ENCODE peak calls at places on chromosomes 7 and 10, in ten cellular contexts. D, E, M, X, I, C, Q, L, U and O are unnamed samples.
A peak's percentile ranks its signal among the peaks of the same experiment; 100 is the strongest.

GRCh38 chr7:2886391-2886790 is 42.3 kb upstream of the GNA12 start:
- DNase-seq in E (no peak), D (no peak), L (no peak), C (no peak), I (no peak), U (no peak), X (no peak), Q (no peak), M (no peak), O (no peak)

GRCh38 chr7:27608776-27609495 is 53.7 kb downstream of the HIBADH start:
- DNase-seq in I (no peak), L (no peak), X (no peak), U (no peak), M (no peak), C (no peak), Q (no peak), E (no peak), D (peak; percentile 68), O (no peak)

GRCh38 chr10:117830832-117831231 is 215.9 kb downstream of the RAB11FIP2 start:
- DNase-seq in L (no peak), I (no peak), C (peak; percentile 91), M (no peak), D (no peak), Q (no peak), U (no peak), E (peak; percentile 74), X (peak; percentile 34), O (peak; percentile 42)

GRCh38 chr10:43110318-43111071 is 27.8 kb upstream of the CSGALNACT2 start:
- DNase-seq in X (peak; percentile 46), M (no peak), Q (peak; percentile 48), E (no peak), U (no peak), D (peak; percentile 33), L (peak; percentile 41), C (no peak), I (peak; percentile 19), O (no peak)

GRCh38 chr10:71863203-71863602 is 12.2 kb upstream of the PSAP start:
- DNase-seq in D (peak; percentile 77), X (no peak), E (no peak), U (no peak), I (no peak), C (no peak), M (no peak), L (no peak), Q (no peak), O (no peak)

GRCh38 chr10:49597426-49598163 is 12.5 kb upstream of the SLC18A3 start:
- DNase-seq in L (no peak), Q (no peak), C (no peak), U (no peak), I (no peak), X (no peak), D (no peak), M (no peak), E (no peak), O (no peak)

GRCh38 chr10:91901784-91902677 is 7.3 kb downstream of the FGFBP3 start:
- DNase-seq in D (peak; percentile 90), M (peak; percentile 93), U (no peak), L (no peak), Q (no peak), I (no peak), E (no peak), X (peak; percentile 32), C (no peak), O (no peak)

GRCh38 chr7:2084781-2085505 is 147.8 kb downstream of the MAD1L1 start:
- DNase-seq in I (no peak), C (no peak), U (no peak), L (no peak), E (no peak), X (no peak), Q (no peak), M (no peak), D (no peak), O (no peak)

GRCh38 chr10:122780391-122780790 is 65.3 kb downstream of the CUZD1 start:
- DNase-seq in E (no peak), X (no peak), I (no peak), L (no peak), D (peak; percentile 9), Q (no peak), U (no peak), M (no peak), C (no peak), O (no peak)

GRCh38 chr7:37899712-37900247 is 16.8 kb downstream of the SFRP4 start:
- DNase-seq in E (no peak), L (no peak), C (no peak), D (no peak), Q (no peak), M (no peak), X (no peak), U (no peak), I (no peak), O (no peak)

GRCh38 chr7:129461809-129462208 is 27.6 kb downstream of the STRIP2 start:
- DNase-seq in X (no peak), E (no peak), I (no peak), Q (no peak), M (no peak), C (no peak), D (no peak), L (no peak), U (no peak), O (no peak)

GRCh38 chr7:90669002-90669401 is 72.9 kb downstream of the CDK14 start:
- DNase-seq in M (no peak), X (no peak), D (no peak), C (no peak), E (no peak), I (no peak), L (no peak), U (no peak), Q (no peak), O (no peak)

GRCh38 chr10:14254368-14254767 is 76.4 kb downstream of the FRMD4A start:
- DNase-seq in C (no peak), M (no peak), L (no peak), U (no peak), D (peak; percentile 74), I (no peak), X (no peak), E (no peak), Q (no peak), O (no peak)

GRCh38 chr10:4982764-4983226 is 19.6 kb downstream of the AKR1C1 start:
- DNase-seq in C (no peak), M (no peak), X (no peak), L (no peak), E (no peak), U (peak; percentile 71), I (peak; percentile 58), Q (no peak), D (peak; percentile 1), O (no peak)

GRCh38 chr7:42426163-42426562 is 189.2 kb upstream of the GLI3 start:
- DNase-seq in M (no peak), Q (no peak), C (no peak), L (no peak), E (no peak), X (no peak), D (peak; percentile 26), I (no peak), U (no peak), O (no peak)

GRCh38 chr7:42429339-42429738 is 192.3 kb upstream of the GLI3 start:
- DNase-seq in X (no peak), Q (no peak), C (no peak), I (no peak), M (no peak), U (no peak), L (no peak), D (no peak), E (no peak), O (no peak)

GRCh38 chr7:42432644-42433043 is 195.6 kb upstream of the GLI3 start:
- DNase-seq in M (no peak), I (no peak), X (peak; percentile 31), Q (no peak), D (no peak), U (no peak), E (no peak), L (no peak), C (no peak), O (no peak)

GRCh38 chr7:42431873-42432272 is 194.9 kb upstream of the GLI3 start:
- DNase-seq in I (no peak), M (no peak), U (no peak), E (no peak), L (no peak), X (no peak), D (no peak), Q (no peak), C (no peak), O (no peak)
- H3K4me3 ChIP-seq in I (no peak overlapping the region), M (no peak overlapping the region), U (no peak overlapping the region), E (no peak overlapping the region), L (no peak overlapping the region), X (no peak overlapping the region), D (no peak overlapping the region), Q (no peak overlapping the region), C (no peak overlapping the region), O (no peak overlapping the region)

GRCh38 chr7:99844354-99844753 is 16.5 kb downstream of the CYP3A43 start:
- DNase-seq in E (no peak), C (no peak), X (no peak), U (no peak), Q (no peak), D (no peak), L (no peak), M (no peak), I (no peak), O (no peak)
- H3K27me3 ChIP-seq in E (no peaks in the 10 kb centered on the region), C (no peaks in the 10 kb centered on the region), X (no peaks in the 10 kb centered on the region), U (no peaks in the 10 kb centered on the region), Q (no peaks in the 10 kb centered on the region), D (peaks cover 19% of the 10 kb centered on the region), L (no peaks in the 10 kb centered on the region), M (peaks cover 17% of the 10 kb centered on the region), I (no peaks in the 10 kb centered on the region), O (no peaks in the 10 kb centered on the region)

GRCh38 chr7:86320341-86320740 is 323.4 kb upstream of the GRM3 start:
- DNase-seq in E (no peak), M (no peak), C (no peak), U (no peak), L (no peak), I (no peak), X (no peak), D (no peak), Q (no peak), O (no peak)

GRCh38 chr7:86326847-86327246 is 316.9 kb upstream of the GRM3 start:
- DNase-seq in I (no peak), X (no peak), L (no peak), E (no peak), D (no peak), Q (no peak), C (no peak), U (no peak), M (no peak), O (no peak)

DNA sequence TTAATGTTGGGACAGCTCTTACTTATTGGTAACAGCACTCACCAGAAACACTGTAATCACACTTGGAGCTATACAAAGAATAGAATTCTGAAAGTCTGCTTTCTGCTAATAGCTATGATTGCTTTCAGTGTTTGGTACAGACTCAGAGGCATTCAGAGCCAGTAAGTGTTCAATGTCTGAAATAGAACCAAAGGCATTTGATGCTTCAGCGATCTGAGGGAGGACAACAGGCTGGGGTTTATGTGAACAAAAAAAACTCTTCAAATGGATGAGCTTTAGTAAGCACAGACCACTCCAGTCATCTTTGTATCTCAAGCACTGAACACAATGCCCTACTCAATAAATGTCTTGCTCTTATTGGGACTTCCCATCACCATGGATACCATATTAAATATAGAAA is 322.8 kb upstream of the GRM3 start:
- DNase-seq in E (no peak), L (no peak), C (peak; percentile 62), M (no peak), X (no peak), D (no peak), I (no peak), U (no peak), Q (no peak), O (no peak)
- H3K27ac ChIP-seq in E (no peak overlapping the region), L (no peak overlapping the region), C (peak overlapping the region; percentile 5), M (no peak overlapping the region), X (no peak overlapping the region), D (no peak overlapping the region), I (no peak overlapping the region), U (no peak overlapping the region), Q (no peak overlapping the region), O (no peak overlapping the region)

GRCh38 chr7:97027427-97028234 is 3.0 kb upstream of the DLX5 start:
- DNase-seq in L (peak; percentile 62), D (peak; percentile 63), Q (peak; percentile 70), M (peak; percentile 67), X (peak; percentile 71), U (peak; percentile 82), I (peak; percentile 74), C (peak; percentile 87), E (peak; percentile 91), O (peak; percentile 52)
- H3K4me3 ChIP-seq in L (peak overlapping the region; percentile 66), D (peak overlapping the region; percentile 41), Q (peak overlapping the region; percentile 53), M (peak overlapping the region; percentile 43), X (no peak overlapping the region), U (no peak overlapping the region), I (peak overlapping the region; percentile 44), C (peak overlapping the region; percentile 43), E (peak overlapping the region; percentile 59), O (peak overlapping the region; percentile 46)